ENCODE peak calls at places on chromosome 2, in eight cellular contexts. C is Daoy, X is NCI-H446, N is HCT116, R is cardiac muscle cell, B is endothelial cell, H is foreskin fibroblast, O is NCI-H1092 treated with DMSO at 0.1 percent for 48 hours. U is an unnamed sample.

GRCh38 chr2:128808462-128809255 is 490.0 kb upstream of the HS6ST1 start:
- DNase-seq in B (no peak), C (no peak), O (no peak), H (peak; percentile 22), R (no peak), N (peak; percentile 50), X (no peak), U (no peak)

GRCh38 chr2:68388772-68389171 is 23.7 kb downstream of the PLEK start:
- DNase-seq in R (no peak), C (no peak), B (no peak), O (no peak), N (no peak), X (no peak), H (no peak), U (no peak)

GRCh38 chr2:81068144-81068543 is 763.6 kb upstream of the LRRTM1 start:
- DNase-seq in N (no peak), O (no peak), H (no peak), X (no peak), C (no peak), B (no peak), R (no peak), U (no peak)

GRCh38 chr2:12262681-12263436 is 453.9 kb upstream of the TRIB2 start:
- DNase-seq in R (peak; percentile 17), H (peak; percentile 74), X (peak; percentile 63), C (no peak), B (no peak), O (peak; percentile 3), N (no peak), U (no peak)

GRCh38 chr2:37670378-37671012 is 947 bp downstream of the CDC42EP3 start:
- DNase-seq in B (no peak), C (no peak), O (no peak), R (peak; percentile 77), N (no peak), H (peak; percentile 52), X (no peak), U (no peak)

GRCh38 chr2:166106431-166107015 is 21.3 kb downstream of the SCN1A start:
- DNase-seq in C (peak; percentile 25), R (peak; percentile 59), X (peak; percentile 70), O (peak; percentile 10), H (peak; percentile 44), N (no peak), B (peak; percentile 15), U (no peak)

GRCh38 chr2:58893645-58894336 is 652.7 kb upstream of the FANCL start:
- DNase-seq in X (peak; percentile 77), O (no peak), H (no peak), R (no peak), N (no peak), B (no peak), C (peak; percentile 49), U (no peak)

GRCh38 chr2:121969155-121969554 is 213.7 kb downstream of the TSN start:
- DNase-seq in X (no peak), C (no peak), R (no peak), N (no peak), O (no peak), B (no peak), H (no peak), U (no peak)

GRCh38 chr2:176157499-176158305 is 595 bp downstream of the HOXD3 start:
- DNase-seq in B (no peak), X (peak; percentile 55), R (no peak), O (no peak), N (no peak), C (peak; percentile 55), H (no peak), U (no peak)

GRCh38 chr2:85886585-85886984 is 2.2 kb downstream of the ST3GAL5 start:
- DNase-seq in X (no peak), O (no peak), C (peak; percentile 96), H (peak; percentile 97), N (no peak), R (no peak), B (no peak), U (no peak)